ENCODE peak calls at places on chromosomes 16 and 17, in ten cellular contexts. Q is body of pancreas; O is CD4-positive, alpha-beta memory T cell; P is transverse colon; F is pancreas; D is NT2/D1; J is ascending aorta; X is fibroblast of lung; E is OCI-LY7; R is HAP-1. A is an unnamed sample.

GRCh38 chr16:58854392-58854791 is 120.3 kb upstream of the GOT2 start:
- DNase-seq in Q (no peak), O (no peak), P (no peak), F (no peak), D (no peak), J (no peak), X (no peak), E (no peak), R (no peak), A (no peak)

GRCh38 chr16:53089434-53090270 is 34.9 kb downstream of the CHD9 start:
- DNase-seq in Q (no peak), O (no peak), P (no peak), F (no peak), D (peak; percentile 71), J (no peak), X (peak; percentile 32), E (no peak), R (no peak), A (no peak)

GRCh38 chr16:77191259-77191969 is 424 bp downstream of the MON1B start:
- DNase-seq in Q (no peak), O (no peak), P (peak; percentile 27), F (peak; percentile 38), D (no peak), J (no peak), X (peak; percentile 20), E (peak; percentile 49), R (no peak), A (peak; percentile 7)

GRCh38 chr16:228151-228855 is 946 bp downstream of the LUC7L start:
- DNase-seq in Q (no peak), O (no peak), P (no peak), F (no peak), D (no peak), J (no peak), X (no peak), E (peak; percentile 30), R (no peak), A (peak; percentile 41)

GRCh38 chr17:49557204-49558024 is 18.3 kb upstream of the NXPH3 start:
- DNase-seq in Q (peak; percentile 45), O (peak; percentile 25), P (no peak), F (no peak), D (peak; percentile 50), J (no peak), X (peak; percentile 56), E (peak; percentile 65), R (peak; percentile 72), A (peak; percentile 56)

GRCh38 chr16:1169285-1170075 is 16.6 kb downstream of the CACNA1H start:
- DNase-seq in Q (no peak), O (no peak), P (peak; percentile 27), F (no peak), D (no peak), J (no peak), X (no peak), E (no peak), R (no peak), A (no peak)

GRCh38 chr17:7330099-7331015 is 1.2 kb upstream of the NEURL4 start:
- DNase-seq in Q (peak; percentile 77), O (peak; percentile 81), P (peak; percentile 80), F (peak; percentile 65), D (no peak), J (peak; percentile 55), X (peak; percentile 72), E (peak; percentile 87), R (peak; percentile 79), A (peak; percentile 83)

GRCh38 chr17:69757794-69758430 is 317.1 kb upstream of the KCNJ16 start:
- DNase-seq in Q (no peak), O (no peak), P (no peak), F (no peak), D (no peak), J (no peak), X (peak; percentile 97), E (no peak), R (no peak), A (no peak)

GRCh38 chr16:54431997-54432367 is 145.4 kb upstream of the IRX3 start:
- DNase-seq in Q (no peak), O (no peak), P (no peak), F (no peak), D (no peak), J (no peak), X (no peak), E (no peak), R (no peak), A (no peak)

GRCh38 chr16:57038151-57038550 is 48.8 kb downstream of the NLRC5 start:
- DNase-seq in Q (no peak), O (no peak), P (no peak), F (no peak), D (no peak), J (no peak), X (peak; percentile 30), E (no peak), R (no peak), A (no peak)

GRCh38 chr17:81423698-81424071 is 28.4 kb downstream of the BAHCC1 start:
- DNase-seq in Q (no peak), O (no peak), P (no peak), F (no peak), D (no peak), J (no peak), X (no peak), E (no peak), R (no peak), A (no peak)

GRCh38 chr17:44934745-44935105 is 12.8 kb downstream of the KIF18B start:
- DNase-seq in Q (no peak), O (no peak), P (no peak), F (no peak), D (no peak), J (no peak), X (no peak), E (no peak), R (no peak), A (no peak)

GRCh38 chr17:38418693-38419507 is 9.4 kb upstream of the ARHGAP23 start:
- DNase-seq in Q (no peak), O (no peak), P (no peak), F (no peak), D (no peak), J (no peak), X (no peak), E (peak; percentile 43), R (no peak), A (no peak)

GRCh38 chr16:76913046-76913445 is 277.9 kb upstream of the MON1B start:
- DNase-seq in Q (no peak), O (no peak), P (no peak), F (no peak), D (no peak), J (no peak), X (no peak), E (no peak), R (no peak), A (no peak)

GRCh38 chr16:67198238-67198734 is 645 bp upstream of the ELMO3 start:
- DNase-seq in Q (peak; percentile 55), O (no peak), P (peak; percentile 78), F (peak; percentile 62), D (no peak), J (no peak), X (peak; percentile 54), E (peak; percentile 35), R (no peak), A (no peak)

GRCh38 chr17:82804442-82805191 is 35.2 kb downstream of the ZNF750 start:
- DNase-seq in Q (peak; percentile 27), O (no peak), P (peak; percentile 34), F (no peak), D (no peak), J (peak; percentile 19), X (peak; percentile 84), E (no peak), R (no peak), A (no peak)

GRCh38 chr17:42522798-42523278 is 13.2 kb upstream of the NAGLU start:
- DNase-seq in Q (no peak), O (no peak), P (no peak), F (no peak), D (no peak), J (no peak), X (no peak), E (no peak), R (no peak), A (no peak)
- H3K4me1 ChIP-seq in Q (peaks cover 37% of the 10 kb centered on the region), O (peaks cover 1% of the 10 kb centered on the region), P (peaks cover 61% of the 10 kb centered on the region), F (peaks cover 6% of the 10 kb centered on the region), D (peaks cover 46% of the 10 kb centered on the region), J (peaks cover 55% of the 10 kb centered on the region), X (peaks cover 55% of the 10 kb centered on the region), E (peaks cover 2% of the 10 kb centered on the region), R (peaks cover 17% of the 10 kb centered on the region), A (no peaks in the 10 kb centered on the region)

GRCh38 chr16:4306439-4307214 is 9.2 kb upstream of the GLIS2 start:
- DNase-seq in Q (no peak), O (peak; percentile 45), P (no peak), F (peak; percentile 36), D (no peak), J (no peak), X (no peak), E (peak; percentile 83), R (no peak), A (peak; percentile 76)
- H3K4me1 ChIP-seq in Q (peaks cover 34% of the 10 kb centered on the region), O (peaks cover 18% of the 10 kb centered on the region), P (peaks cover 6% of the 10 kb centered on the region), F (no peaks in the 10 kb centered on the region), D (peaks cover 23% of the 10 kb centered on the region), J (no peaks in the 10 kb centered on the region), X (peaks cover 2% of the 10 kb centered on the region), E (peaks cover 44% of the 10 kb centered on the region), R (peaks cover 9% of the 10 kb centered on the region), A (peaks cover 13% of the 10 kb centered on the region)

DNA sequence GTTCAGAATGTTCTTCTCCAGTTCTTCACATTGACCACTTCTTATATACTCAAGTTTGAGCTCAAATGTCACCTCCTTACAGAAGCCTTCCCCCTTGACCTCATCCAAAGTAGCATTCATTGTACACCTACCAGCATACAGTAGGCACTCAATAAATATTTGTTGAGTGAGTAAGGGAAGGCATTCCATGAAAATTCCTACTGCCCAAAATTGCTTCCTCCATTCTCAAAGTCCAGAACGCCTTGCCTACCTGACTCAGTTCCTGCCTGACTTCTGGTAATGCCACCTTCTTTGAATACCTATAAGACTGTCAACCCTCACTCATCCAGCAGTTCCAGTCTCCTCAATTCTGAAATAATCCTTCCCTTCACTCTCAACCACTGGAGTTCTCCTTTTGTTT is 14.8 kb upstream of the BPTF start:
- DNase-seq in Q (no peak), O (no peak), P (no peak), F (no peak), D (no peak), J (no peak), X (no peak), E (no peak), R (no peak), A (no peak)
- H3K4me1 ChIP-seq in Q (no peaks in the 10 kb centered on the region), O (no peaks in the 10 kb centered on the region), P (no peaks in the 10 kb centered on the region), F (no peaks in the 10 kb centered on the region), D (no peaks in the 10 kb centered on the region), J (no peaks in the 10 kb centered on the region), X (no peaks in the 10 kb centered on the region), E (peaks cover 47% of the 10 kb centered on the region), R (no peaks in the 10 kb centered on the region), A (no peaks in the 10 kb centered on the region)

DNA sequence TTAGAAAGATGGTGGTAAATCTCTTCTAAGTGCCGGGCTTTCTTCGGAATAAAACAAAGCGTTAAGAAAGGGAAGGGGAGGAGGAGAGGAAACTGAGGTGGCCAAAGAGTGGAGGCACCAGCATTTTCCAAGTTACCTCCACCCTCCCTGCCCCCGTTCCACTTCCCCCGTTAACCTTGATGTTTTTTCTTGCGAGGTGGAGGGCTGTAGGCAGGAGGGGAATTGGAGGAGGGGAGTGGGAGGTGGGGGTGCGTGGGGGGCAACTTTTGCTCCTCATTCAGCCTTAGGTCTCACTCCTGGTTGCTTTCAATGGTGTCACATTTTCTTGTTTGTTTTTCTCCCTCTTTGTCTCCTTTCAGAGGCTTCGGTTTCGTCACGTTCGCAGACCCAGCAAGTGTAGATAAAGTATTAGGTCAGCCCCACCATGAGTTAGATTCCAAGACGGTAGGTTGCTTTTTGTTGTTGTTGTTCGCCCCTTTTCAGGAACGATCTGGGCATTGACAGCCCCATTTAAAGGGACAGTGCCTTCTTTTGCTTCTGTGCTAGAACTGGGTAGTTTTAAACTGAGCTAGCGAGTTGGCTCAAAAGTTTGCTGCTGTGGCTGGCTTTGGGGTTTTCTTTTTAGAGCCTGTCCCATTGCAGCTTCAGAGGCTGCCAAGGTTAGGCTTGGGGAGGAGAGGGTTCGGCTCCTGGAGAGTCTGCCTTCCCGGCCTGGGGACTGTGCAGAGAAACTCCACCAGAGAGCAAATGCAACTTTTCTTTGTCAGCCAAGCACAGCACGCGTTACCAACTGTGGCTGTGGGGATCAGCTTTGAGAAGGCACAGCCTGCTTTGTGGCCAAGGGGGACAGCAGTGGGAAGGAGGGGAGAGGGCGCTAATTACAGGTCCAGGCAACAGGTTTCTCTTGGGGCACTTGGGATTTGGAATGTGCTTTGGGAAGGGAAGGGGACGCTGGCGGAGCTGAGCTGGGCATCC is 1.9 kb downstream of the MSI2 start:
- DNase-seq in Q (no peak), O (no peak), P (no peak), F (no peak), D (no peak), J (no peak), X (peak; percentile 4), E (peak; percentile 63), R (peak; percentile 42), A (no peak)
- H3K4me1 ChIP-seq in Q (peaks cover 12% of the 10 kb centered on the region), O (peaks cover 43% of the 10 kb centered on the region), P (peaks cover 5% of the 10 kb centered on the region), F (no peaks in the 10 kb centered on the region), D (peaks cover 4% of the 10 kb centered on the region), J (peaks cover 5% of the 10 kb centered on the region), X (peaks cover 3% of the 10 kb centered on the region), E (peaks cover 45% of the 10 kb centered on the region), R (peaks cover 28% of the 10 kb centered on the region), A (peaks cover 13% of the 10 kb centered on the region)

A was measured in MM.1S.